ENCODE peak calls at places on chromosomes 16 and 17, in four cellular contexts. One of them, this sample, is unnamed.

GRCh38 chr16:50695017-50696000 is 1.9 kb downstream of the NOD2 start:
- DNase-seq in breast epithelium: no peak
- DNase-seq in hepatocyte: no peak
- DNase-seq in prostate gland: no peak
- DNase-seq in this sample: no peak

GRCh38 chr17:29884995-29885394 is 45.0 kb downstream of the SSH2 start:
- DNase-seq in breast epithelium: no peak
- DNase-seq in hepatocyte: no peak
- DNase-seq in prostate gland: no peak
- DNase-seq in this sample: no peak

GRCh38 chr16:86824751-86825310 is 246.5 kb downstream of the FOXL1 start:
- DNase-seq in breast epithelium: no peak
- DNase-seq in hepatocyte: no peak
- DNase-seq in prostate gland: no peak
- DNase-seq in this sample: no peak

GRCh38 chr17:40134184-40134583 is 6.2 kb upstream of the CASC3 start:
- DNase-seq in breast epithelium: no peak
- DNase-seq in hepatocyte: peak; percentile 33
- DNase-seq in prostate gland: no peak
- DNase-seq in this sample: no peak

GRCh38 chr16:21628196-21628726 is 24.1 kb downstream of the IGSF6 start:
- DNase-seq in breast epithelium: no peak
- DNase-seq in hepatocyte: no peak
- DNase-seq in prostate gland: no peak
- DNase-seq in this sample: no peak

GRCh38 chr16:52863000-52863399 is 189.7 kb downstream of the CHD9NB start:
- DNase-seq in breast epithelium: no peak
- DNase-seq in hepatocyte: no peak
- DNase-seq in prostate gland: peak; percentile 31
- DNase-seq in this sample: no peak

GRCh38 chr16:15526097-15526496 is 91.7 kb downstream of the BMERB1 start:
- DNase-seq in breast epithelium: no peak
- DNase-seq in hepatocyte: no peak
- DNase-seq in prostate gland: no peak
- DNase-seq in this sample: no peak

GRCh38 chr17:68740555-68741447 is 139.6 kb upstream of the FAM20A start:
- DNase-seq in breast epithelium: no peak
- DNase-seq in hepatocyte: no peak
- DNase-seq in prostate gland: no peak
- DNase-seq in this sample: no peak

GRCh38 chr16:80719573-80719972 is 84.8 kb downstream of the CDYL2 start:
- DNase-seq in breast epithelium: no peak
- DNase-seq in hepatocyte: no peak
- DNase-seq in prostate gland: no peak
- DNase-seq in this sample: peak; percentile 36

GRCh38 chr16:69105501-69106361 is at the start of gene HAS3:
- DNase-seq in breast epithelium: no peak
- DNase-seq in hepatocyte: peak; percentile 80
- DNase-seq in prostate gland: peak; percentile 52
- DNase-seq in this sample: peak; percentile 84

GRCh38 chr16:49462989-49463371 is 89.4 kb downstream of the C16orf78 start:
- DNase-seq in breast epithelium: no peak
- DNase-seq in hepatocyte: no peak
- DNase-seq in prostate gland: no peak
- DNase-seq in this sample: no peak

GRCh38 chr17:68593331-68593710 is 7.8 kb downstream of the FAM20A start:
- DNase-seq in breast epithelium: no peak
- DNase-seq in hepatocyte: no peak
- DNase-seq in prostate gland: no peak
- DNase-seq in this sample: no peak

GRCh38 chr17:74759941-74760340 is 11.5 kb downstream of the NHERF1 start:
- DNase-seq in breast epithelium: peak; percentile 88
- DNase-seq in hepatocyte: peak; percentile 78
- DNase-seq in prostate gland: peak; percentile 85
- DNase-seq in this sample: no peak

GRCh38 chr17:78132767-78133178 is 2.2 kb downstream of the TMC8 start:
- DNase-seq in breast epithelium: no peak
- DNase-seq in hepatocyte: no peak
- DNase-seq in prostate gland: no peak
- DNase-seq in this sample: no peak

GRCh38 chr17:40290629-40291296 is 3.1 kb downstream of the CDC6 start:
- DNase-seq in breast epithelium: no peak
- DNase-seq in hepatocyte: peak; percentile 86
- DNase-seq in prostate gland: peak; percentile 58
- DNase-seq in this sample: peak; percentile 40

GRCh38 chr17:8935194-8935593 is 30.3 kb downstream of the PIK3R5 start:
- DNase-seq in breast epithelium: no peak
- DNase-seq in hepatocyte: no peak
- DNase-seq in prostate gland: no peak
- DNase-seq in this sample: no peak

GRCh38 chr17:51000835-51001638 is 119.6 kb downstream of the SPAG9 start:
- DNase-seq in breast epithelium: no peak
- DNase-seq in hepatocyte: peak; percentile 75
- DNase-seq in prostate gland: peak; percentile 20
- DNase-seq in this sample: peak; percentile 51

GRCh38 chr16:81394966-81395655 is 49.5 kb upstream of the CMIP start:
- DNase-seq in breast epithelium: no peak
- DNase-seq in hepatocyte: no peak
- DNase-seq in prostate gland: no peak
- DNase-seq in this sample: no peak

GRCh38 chr16:69311533-69312388 is 611 bp downstream of the VPS4A start:
- DNase-seq in breast epithelium: no peak
- DNase-seq in hepatocyte: peak; percentile 63
- DNase-seq in prostate gland: no peak
- DNase-seq in this sample: peak; percentile 67

GRCh38 chr17:62968445-62968923 is 2.4 kb downstream of the TANC2 start:
- DNase-seq in breast epithelium: no peak
- DNase-seq in hepatocyte: peak; percentile 89
- DNase-seq in prostate gland: peak; percentile 66
- DNase-seq in this sample: peak; percentile 89

GRCh38 chr16:56964243-56965148 is 2.7 kb downstream of the CETP start:
- DNase-seq in breast epithelium: peak; percentile 78
- DNase-seq in hepatocyte: peak; percentile 85
- DNase-seq in prostate gland: peak; percentile 54
- DNase-seq in this sample: peak; percentile 79

GRCh38 chr17:78433780-78434335 is 55.4 kb downstream of the PGS1 start:
- DNase-seq in breast epithelium: no peak
- DNase-seq in hepatocyte: no peak
- DNase-seq in prostate gland: no peak
- DNase-seq in this sample: no peak

GRCh38 chr16:72932050-72932449 is 115.9 kb downstream of the ZFHX3 start:
- DNase-seq in breast epithelium: no peak
- DNase-seq in hepatocyte: no peak
- DNase-seq in prostate gland: no peak
- DNase-seq in this sample: peak; percentile 39

GRCh38 chr16:87971933-87972332 is 20.7 kb downstream of the BANP start:
- DNase-seq in breast epithelium: no peak
- DNase-seq in hepatocyte: no peak
- DNase-seq in prostate gland: no peak
- DNase-seq in this sample: no peak

GRCh38 chr17:7014995-7015586 is 2.7 kb downstream of the RNASEK start:
- DNase-seq in breast epithelium: no peak
- DNase-seq in hepatocyte: peak; percentile 59
- DNase-seq in prostate gland: no peak
- DNase-seq in this sample: peak; percentile 73

GRCh38 chr16:1637526-1637925 is 25.4 kb downstream of the CRAMP1 start:
- DNase-seq in breast epithelium: no peak
- DNase-seq in hepatocyte: no peak
- DNase-seq in prostate gland: no peak
- DNase-seq in this sample: no peak

GRCh38 chr16:24499193-24499814 is 40.1 kb upstream of the RBBP6 start:
- DNase-seq in breast epithelium: no peak
- DNase-seq in hepatocyte: peak; percentile 47
- DNase-seq in prostate gland: no peak
- DNase-seq in this sample: peak; percentile 36

GRCh38 chr17:74040291-74040690 is 163.2 kb upstream of the RPL38 start:
- DNase-seq in breast epithelium: no peak
- DNase-seq in hepatocyte: no peak
- DNase-seq in prostate gland: no peak
- DNase-seq in this sample: no peak

GRCh38 chr16:5031601-5032000 is 2.1 kb downstream of the NAGPA start:
- DNase-seq in breast epithelium: no peak
- DNase-seq in hepatocyte: no peak
- DNase-seq in prostate gland: no peak
- DNase-seq in this sample: no peak

GRCh38 chr16:54286330-54287017 is at the start of gene IRX3:
- DNase-seq in breast epithelium: peak; percentile 95
- DNase-seq in hepatocyte: peak; percentile 73
- DNase-seq in prostate gland: peak; percentile 95
- DNase-seq in this sample: peak; percentile 60

GRCh38 chr17:60080545-60080944 is 1.8 kb upstream of the HEATR6 start:
- DNase-seq in breast epithelium: no peak
- DNase-seq in hepatocyte: no peak
- DNase-seq in prostate gland: no peak
- DNase-seq in this sample: no peak

GRCh38 chr16:89396156-89396555 is 94.2 kb downstream of the ANKRD11 start:
- DNase-seq in breast epithelium: no peak
- DNase-seq in hepatocyte: no peak
- DNase-seq in prostate gland: no peak
- DNase-seq in this sample: no peak

GRCh38 chr17:55005520-55005919 is 37.0 kb downstream of the STXBP4 start:
- DNase-seq in breast epithelium: no peak
- DNase-seq in hepatocyte: peak; percentile 12
- DNase-seq in prostate gland: no peak
- DNase-seq in this sample: peak; percentile 9

GRCh38 chr16:88503771-88504488 is 50.9 kb downstream of the ZFPM1 start:
- DNase-seq in breast epithelium: no peak
- DNase-seq in hepatocyte: no peak
- DNase-seq in prostate gland: no peak
- DNase-seq in this sample: no peak

GRCh38 chr17:246851-247421 is 65.5 kb upstream of the DOC2B start:
- DNase-seq in breast epithelium: no peak
- DNase-seq in hepatocyte: no peak
- DNase-seq in prostate gland: no peak
- DNase-seq in this sample: no peak

GRCh38 chr16:83996481-83997252 is 28.6 kb downstream of the NECAB2 start:
- DNase-seq in breast epithelium: no peak
- DNase-seq in hepatocyte: no peak
- DNase-seq in prostate gland: no peak
- DNase-seq in this sample: no peak

GRCh38 chr16:89323120-89323960 is 105.8 kb downstream of the ZNF778 start:
- DNase-seq in breast epithelium: no peak
- DNase-seq in hepatocyte: no peak
- DNase-seq in prostate gland: no peak
- DNase-seq in this sample: no peak

DNA sequence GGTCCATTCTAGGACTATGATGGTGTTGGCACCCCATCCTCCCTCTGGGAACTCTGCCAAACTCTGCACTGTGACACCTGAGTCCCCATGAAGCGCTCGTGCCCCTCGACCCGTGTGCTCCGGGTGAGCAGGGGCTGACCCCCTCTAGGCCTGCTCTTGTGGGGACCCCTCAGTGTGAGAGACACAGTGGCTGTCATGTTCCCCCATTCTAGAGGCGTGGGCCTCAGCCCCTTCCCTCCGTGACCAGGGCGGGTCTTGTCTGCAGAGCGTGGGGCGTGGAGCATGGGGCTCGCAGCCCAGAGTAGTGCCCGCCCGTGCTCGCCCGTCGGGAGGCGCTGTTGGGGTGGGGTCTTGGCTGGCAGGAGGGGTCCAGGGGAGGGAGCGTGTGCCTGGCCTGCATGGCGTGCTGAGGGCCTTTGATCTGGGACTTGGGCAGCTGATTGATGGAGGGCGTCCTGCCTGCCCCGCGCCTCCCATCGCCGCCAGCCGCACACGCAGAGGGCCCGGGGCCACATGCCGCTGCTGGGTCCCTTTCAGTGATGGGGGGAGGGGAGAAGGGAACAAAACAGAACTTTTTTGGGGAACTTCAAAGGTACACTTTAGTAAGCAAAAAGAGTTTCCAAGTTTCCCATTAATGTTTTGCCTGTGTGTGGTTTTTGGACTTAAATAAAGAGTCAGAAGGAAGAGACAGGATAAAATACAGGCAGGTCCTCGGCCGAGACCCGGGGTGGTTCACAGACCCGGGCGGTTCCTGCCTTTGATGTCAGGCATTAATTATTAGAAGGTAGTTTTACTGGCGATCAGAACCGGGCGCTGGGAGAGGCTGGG is 22.5 kb downstream of the CENPX start:
- DNase-seq in breast epithelium: no peak
- DNase-seq in hepatocyte: no peak
- DNase-seq in prostate gland: no peak
- DNase-seq in this sample: no peak
- TF ChIP-seq CTCF in breast epithelium: no peak
- TF ChIP-seq CTCF in hepatocyte: no peak
- TF ChIP-seq CTCF in prostate gland: no peak
- TF ChIP-seq CTCF in this sample: no peak

GRCh38 chr17:28720247-28720996 is 637 bp downstream of the RPL23A start:
- DNase-seq in breast epithelium: no peak
- DNase-seq in hepatocyte: no peak
- DNase-seq in prostate gland: no peak
- DNase-seq in this sample: no peak
- TF ChIP-seq CTCF in breast epithelium: no peak
- TF ChIP-seq CTCF in hepatocyte: peak; percentile 19
- TF ChIP-seq CTCF in prostate gland: no peak
- TF ChIP-seq CTCF in this sample: no peak

GRCh38 chr16:66851166-66851964 is 7.2 kb downstream of the CA7 start:
- DNase-seq in breast epithelium: peak; percentile 38
- DNase-seq in hepatocyte: no peak
- DNase-seq in prostate gland: no peak
- DNase-seq in this sample: no peak
- TF ChIP-seq CTCF in breast epithelium: no peak
- TF ChIP-seq CTCF in hepatocyte: no peak
- TF ChIP-seq CTCF in prostate gland: no peak
- TF ChIP-seq CTCF in this sample: no peak

DNA sequence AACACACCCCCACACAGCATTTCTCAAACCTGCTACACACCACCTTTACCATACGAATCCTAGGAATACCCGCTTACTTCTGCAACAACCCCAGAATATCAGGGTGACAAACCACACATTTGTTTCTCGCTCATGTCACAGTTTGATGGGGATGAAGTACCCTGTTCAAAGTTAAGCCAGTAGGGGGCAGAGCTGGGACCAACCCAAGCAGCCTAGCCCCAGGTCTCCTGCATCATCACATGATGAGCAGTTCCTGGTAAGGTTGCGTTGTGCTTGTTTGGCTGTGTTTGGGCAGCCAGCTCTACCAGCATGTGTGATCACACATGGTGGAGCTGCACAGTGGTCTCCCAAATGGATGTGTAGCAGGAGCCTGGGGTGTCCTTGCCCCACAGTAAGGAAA is 103.6 kb upstream of the C16orf82 start:
- DNase-seq in breast epithelium: no peak
- DNase-seq in hepatocyte: peak; percentile 12
- DNase-seq in prostate gland: no peak
- DNase-seq in this sample: no peak
- TF ChIP-seq CTCF in breast epithelium: no peak
- TF ChIP-seq CTCF in hepatocyte: no peak
- TF ChIP-seq CTCF in prostate gland: no peak
- TF ChIP-seq CTCF in this sample: no peak